ENCODE peak calls at places on chromosomes 4 and X, in nine cellular contexts. I is cardiac muscle cell, Y is lower lobe of right lung, J is PC-3, F is AG09309, E is mucosa of descending colon, D is choroid plexus epithelial cell, Q is GM12864, K is hepatocyte. B is an unnamed sample.

GRCh38 chr4:165325732-165326512 is 1.5 kb upstream of the MSMO1 start:
- DNase-seq in D (peak), Q (no peak), K (peak), Y (no peak), I (peak), F (no peak), J (peak), E (no peak), B (peak)

GRCh38 chr4:146134761-146135160 is 40.8 kb upstream of the LSM6 start:
- DNase-seq in K (no peak), F (no peak), Y (no peak), I (peak), D (no peak), E (peak), Q (no peak), J (no peak), B (peak)

GRCh38 chr4:7328913-7329638 is 105.7 kb downstream of the PSAPL1 start:
- DNase-seq in Y (peak), D (peak), Q (no peak), K (peak), F (peak), E (no peak), I (peak), J (peak), B (peak)

GRCh38 chr4:33780952-33781655 is 2463.2 kb downstream of the ARAP2 start:
- DNase-seq in Y (no peak), F (peak), D (peak), E (no peak), J (peak), I (peak), K (no peak), Q (no peak), B (peak)

GRCh38 chr4:127783026-127783769 is 1.1 kb downstream of the HSPA4L start:
- DNase-seq in J (peak), I (peak), D (peak), Y (peak), Q (no peak), F (no peak), E (peak), K (peak), B (peak)

GRCh38 chr4:155582031-155582430 is 84.6 kb upstream of the GUCY1A1 start:
- DNase-seq in Y (no peak), D (no peak), Q (no peak), F (no peak), K (no peak), E (no peak), I (no peak), J (no peak), B (no peak)

GRCh38 chr4:108081251-108081650 is 87.5 kb downstream of the LEF1 start:
- DNase-seq in Y (no peak), I (no peak), F (no peak), E (no peak), D (no peak), K (no peak), Q (no peak), J (no peak), B (no peak)

GRCh38 chr4:2837904-2838496 is 5.6 kb upstream of the ADD1 start:
- DNase-seq in D (peak), J (no peak), E (peak), F (no peak), I (peak), Y (peak), K (peak), Q (no peak), B (peak)

GRCh38 chr4:80419946-80420345 is 84.4 kb downstream of the CFAP299 start:
- DNase-seq in Q (no peak), D (no peak), F (no peak), E (no peak), K (no peak), J (no peak), I (no peak), Y (no peak), B (no peak)

GRCh38 chr4:141871086-141871485 is 234.7 kb downstream of the IL15 start:
- DNase-seq in K (no peak), E (peak), I (peak), F (no peak), D (peak), Q (no peak), Y (no peak), J (no peak), B (peak)

GRCh38 chrX:97844943-97845342 is 961.2 kb downstream of the RPA4 start:
- DNase-seq in K (no peak), I (no peak), F (no peak), E (no peak), Y (no peak), D (no peak), Q (no peak), J (no peak), B (no peak)

GRCh38 chrX:10288400-10288799 is 131.6 kb downstream of the CLCN4 start:
- DNase-seq in D (peak), F (no peak), K (no peak), J (peak), Q (no peak), Y (no peak), E (no peak), I (no peak), B (peak)

GRCh38 chr4:4914059-4914820 is 54.8 kb downstream of the MSX1 start:
- DNase-seq in F (no peak), Y (no peak), J (peak), D (peak), Q (no peak), I (peak), K (no peak), E (no peak), B (peak)

GRCh38 chr4:19496752-19497151 is 755.0 kb upstream of the SLIT2 start:
- DNase-seq in K (no peak), Q (no peak), F (no peak), E (no peak), D (peak), J (no peak), I (no peak), Y (no peak), B (no peak)

GRCh38 chr4:166724369-166724768 is 509.9 kb downstream of the SPOCK3 start:
- DNase-seq in F (no peak), D (no peak), I (no peak), K (no peak), Y (no peak), J (peak), E (no peak), Q (no peak), B (no peak)

GRCh38 chrX:134171661-134172587 is 65.1 kb upstream of the CCDC160 start:
- DNase-seq in K (peak), Q (no peak), E (no peak), I (peak), J (no peak), F (no peak), Y (no peak), D (peak), B (peak)

GRCh38 chrX:55490121-55490520 is 473 bp upstream of the USP51 start:
- DNase-seq in I (no peak), F (no peak), Q (no peak), Y (no peak), K (no peak), J (no peak), E (no peak), D (no peak), B (no peak)
- H3K4me3 ChIP-seq in I (peak), F (peak), Q (peak), Y (peak), K (peak), J (no peak), E (no peak), D (peak), B (peak)

GRCh38 chrX:151505796-151506195 is 57.7 kb upstream of the PASD1 start:
- DNase-seq in Q (no peak), F (no peak), I (peak), Y (no peak), E (peak), J (peak), K (peak), D (peak), B (no peak)
- TF ChIP-seq CTCF in Q (peak), F (no peak), I (peak), Y (peak), E (no peak), J (peak), K (peak), D (peak), B (no peak)

DNA sequence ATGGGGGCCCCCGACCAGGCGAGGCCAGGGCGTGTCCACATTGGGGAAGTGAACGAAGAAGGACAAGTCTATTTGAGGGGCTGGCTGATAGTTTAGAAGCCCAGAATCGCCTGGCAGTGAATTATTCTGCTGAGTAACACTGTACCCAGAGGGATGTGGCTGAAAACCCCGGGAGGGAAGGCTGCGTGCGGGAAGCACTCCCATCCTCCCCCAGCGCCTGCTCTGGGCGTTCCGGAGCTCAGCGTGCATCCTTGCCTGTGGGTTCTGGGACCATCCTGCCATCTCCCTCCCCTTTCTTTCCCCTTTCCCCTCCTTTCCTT is 66.6 kb downstream of the TRMT44 start:
- DNase-seq in Q (no peak), Y (no peak), K (no peak), D (peak), E (no peak), F (no peak), I (peak), J (no peak), B (no peak)
- H3K4me3 ChIP-seq in Q (no peak), Y (no peak), K (no peak), D (no peak), E (no peak), F (no peak), I (no peak), J (no peak), B (no peak)

DNA sequence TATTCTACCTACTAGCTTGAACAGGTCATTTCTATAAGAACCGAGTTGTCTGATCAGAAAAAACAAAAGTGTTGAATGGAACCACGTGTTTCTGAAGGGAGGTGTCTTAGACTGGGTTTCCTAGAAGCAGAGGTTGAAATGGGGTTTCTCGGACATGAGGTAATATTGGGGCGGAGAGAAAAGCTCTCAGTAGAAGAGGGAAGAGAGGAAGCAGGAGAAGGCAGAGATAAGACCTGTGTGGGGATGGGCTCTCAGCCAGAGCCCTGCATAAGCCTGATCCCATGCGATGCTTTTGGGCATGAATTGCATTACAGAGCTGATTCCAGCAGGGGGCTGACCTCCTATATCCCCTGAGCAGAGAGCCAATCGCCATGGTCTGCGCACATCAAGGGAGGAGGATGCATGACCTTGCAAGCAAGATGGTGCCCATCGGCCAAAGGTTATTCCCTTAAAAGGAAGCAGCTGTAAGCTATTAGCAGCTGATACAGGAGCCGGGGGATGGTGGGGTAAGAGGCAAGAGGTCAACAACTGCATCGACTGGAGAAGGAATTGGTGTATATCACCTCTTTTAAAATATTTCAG is 7.7 kb downstream of the ANOS1 start:
- DNase-seq in Q (no peak), J (no peak), K (no peak), D (peak), I (peak), E (no peak), Y (no peak), F (no peak), B (no peak)
- TF ChIP-seq CTCF in Q (peak), J (peak), K (no peak), D (peak), I (peak), E (no peak), Y (no peak), F (peak), B (no peak)